ENCODE peak calls at places on chromosomes 4 and X, in six cellular contexts. X is AG08396, L is HEK293T, B is KBM-7, Z is Right ventricle myocardium superior, I is heart left ventricle. P is an unnamed sample.

GRCh38 chrX:105331244-105331643 is 110.8 kb upstream of the TEX13A start:
- DNase-seq in X (no peak), L (no peak), B (no peak), Z (no peak), I (no peak), P (no peak)

GRCh38 chr4:123786955-123787354 is 390.4 kb downstream of the SPRY1 start:
- DNase-seq in X (no peak), L (no peak), B (no peak), Z (peak), I (peak), P (peak)

GRCh38 chrX:51759055-51759454 is 15.8 kb downstream of the GSPT2 start:
- DNase-seq in X (no peak), L (no peak), B (no peak), Z (no peak), I (no peak), P (no peak)

GRCh38 chr4:47209833-47210232 is 178.5 kb downstream of the GABRB1 start:
- DNase-seq in X (peak), L (no peak), B (no peak), Z (no peak), I (no peak), P (no peak)

GRCh38 chr4:169244210-169244609 is 26.5 kb downstream of the SH3RF1 start:
- DNase-seq in X (no peak), L (no peak), B (peak), Z (no peak), I (no peak), P (no peak)

GRCh38 chr4:185682236-185682635 is 129.8 kb downstream of the SORBS2 start:
- DNase-seq in X (peak), L (no peak), B (no peak), Z (no peak), I (no peak), P (no peak)

GRCh38 chr4:169621754-169622481 is 1.5 kb downstream of the CLCN3 start:
- DNase-seq in X (peak), L (no peak), B (peak), Z (no peak), I (no peak), P (no peak)

GRCh38 chr4:53015681-53016080 is 153.6 kb downstream of the RASL11B start:
- DNase-seq in X (no peak), L (peak), B (peak), Z (no peak), I (peak), P (no peak)

GRCh38 chrX:77065896-77066295 is 381.3 kb upstream of the FGF16 start:
- DNase-seq in X (no peak), L (no peak), B (no peak), Z (no peak), I (no peak), P (no peak)

GRCh38 chr4:159283697-159284492 is 181.0 kb downstream of the RAPGEF2 start:
- DNase-seq in X (peak), L (no peak), B (no peak), Z (no peak), I (no peak), P (no peak)

P was measured in body of pancreas.